ENCODE peak calls at places on chromosomes 5 and 9, in six cellular contexts. C is A549, L is K562, J is stomach, Y is GM12878, G is transverse colon. B is an unnamed sample.

GRCh38 chr5:175378444-175379028 is 65.4 kb downstream of the DRD1 start:
- DNase-seq in C (peak), L (no peak), J (no peak), Y (no peak), G (no peak), B (no peak)

GRCh38 chr5:100904259-100904822 is 1.3 kb upstream of the ST8SIA4 start:
- DNase-seq in C (no peak), L (no peak), J (peak), Y (no peak), G (peak), B (no peak)

GRCh38 chr5:64939772-64940510 is 171.2 kb downstream of the CWC27 start:
- DNase-seq in C (no peak), L (no peak), J (peak), Y (no peak), G (peak), B (no peak)

GRCh38 chr9:135662758-135663450 is at the start of gene LCN9:
- DNase-seq in C (no peak), L (no peak), J (no peak), Y (no peak), G (no peak), B (no peak)

GRCh38 chr5:55062039-55062779 is 38.2 kb downstream of the GZMK start:
- DNase-seq in C (no peak), L (no peak), J (no peak), Y (no peak), G (peak), B (no peak)

GRCh38 chr9:101375546-101375945 is 9.3 kb downstream of the BAAT start:
- DNase-seq in C (no peak), L (no peak), J (no peak), Y (no peak), G (no peak), B (no peak)

GRCh38 chr5:169146158-169146557 is 154.8 kb downstream of the SLIT3 start:
- DNase-seq in C (no peak), L (no peak), J (no peak), Y (no peak), G (no peak), B (no peak)

GRCh38 chr5:173772407-173773059 is 115.6 kb upstream of the CPEB4 start:
- DNase-seq in C (no peak), L (no peak), J (no peak), Y (no peak), G (no peak), B (no peak)

GRCh38 chr9:130815242-130815808 is 19.7 kb upstream of the ABL1 start:
- DNase-seq in C (no peak), L (peak), J (no peak), Y (no peak), G (no peak), B (no peak)

GRCh38 chr9:122143296-122143695 is 16.3 kb downstream of the NDUFA8 start:
- DNase-seq in C (no peak), L (no peak), J (no peak), Y (no peak), G (no peak), B (no peak)

GRCh38 chr5:155017610-155018009 is 4.1 kb downstream of the KIF4B start:
- DNase-seq in C (no peak), L (no peak), J (no peak), Y (no peak), G (no peak), B (no peak)

GRCh38 chr9:25857167-25857566 is 178.9 kb upstream of the TUSC1 start:
- DNase-seq in C (no peak), L (no peak), J (no peak), Y (no peak), G (no peak), B (no peak)

GRCh38 chr9:33041459-33042188 is 16.6 kb downstream of the DNAJA1 start:
- DNase-seq in C (no peak), L (no peak), J (no peak), Y (no peak), G (no peak), B (no peak)

GRCh38 chr9:82920154-82920553 is 142.8 kb downstream of the RASEF start:
- DNase-seq in C (no peak), L (no peak), J (no peak), Y (no peak), G (no peak), B (no peak)

GRCh38 chr5:28748446-28748845 is 1710.1 kb upstream of the CDH9 start:
- DNase-seq in C (no peak), L (no peak), J (no peak), Y (no peak), G (no peak), B (no peak)

GRCh38 chr9:96719538-96720315 is 58.2 kb downstream of the ZNF510 start:
- DNase-seq in C (no peak), L (no peak), J (peak), Y (no peak), G (peak), B (no peak)

GRCh38 chr5:45274241-45274640 is 421.9 kb downstream of the HCN1 start:
- DNase-seq in C (no peak), L (no peak), J (no peak), Y (no peak), G (no peak), B (no peak)

GRCh38 chr9:97596906-97597305 is 36.3 kb downstream of the TSTD2 start:
- DNase-seq in C (no peak), L (no peak), J (no peak), Y (no peak), G (no peak), B (no peak)

GRCh38 chr5:2603176-2603575 is 148.3 kb downstream of the IRX2 start:
- DNase-seq in C (no peak), L (no peak), J (no peak), Y (no peak), G (no peak), B (peak)

GRCh38 chr5:2594701-2595100 is 156.8 kb downstream of the IRX2 start:
- DNase-seq in C (no peak), L (no peak), J (no peak), Y (no peak), G (no peak), B (peak)

GRCh38 chr5:2602451-2603045 is 148.9 kb downstream of the IRX2 start:
- DNase-seq in C (no peak), L (no peak), J (no peak), Y (no peak), G (no peak), B (peak)

GRCh38 chr5:2598503-2598902 is 153.0 kb downstream of the IRX2 start:
- DNase-seq in C (no peak), L (no peak), J (no peak), Y (no peak), G (no peak), B (peak)
- TF ChIP-seq CTCF in C (no peak), L (no peak), J (no peak), Y (no peak), G (no peak), B (no peak)

GRCh38 chr5:142981886-142982820 is 212.0 kb downstream of the ARHGAP26 start:
- DNase-seq in C (no peak), L (no peak), J (peak), Y (no peak), G (peak), B (no peak)

GRCh38 chr5:142984016-142984415 is 213.8 kb downstream of the ARHGAP26 start:
- DNase-seq in C (no peak), L (no peak), J (no peak), Y (no peak), G (no peak), B (no peak)

GRCh38 chr5:142979636-142980035 is 209.5 kb downstream of the ARHGAP26 start:
- DNase-seq in C (no peak), L (no peak), J (no peak), Y (no peak), G (peak), B (no peak)

GRCh38 chr5:142982821-142983200 is 212.6 kb downstream of the ARHGAP26 start:
- DNase-seq in C (no peak), L (no peak), J (no peak), Y (no peak), G (no peak), B (no peak)

DNA sequence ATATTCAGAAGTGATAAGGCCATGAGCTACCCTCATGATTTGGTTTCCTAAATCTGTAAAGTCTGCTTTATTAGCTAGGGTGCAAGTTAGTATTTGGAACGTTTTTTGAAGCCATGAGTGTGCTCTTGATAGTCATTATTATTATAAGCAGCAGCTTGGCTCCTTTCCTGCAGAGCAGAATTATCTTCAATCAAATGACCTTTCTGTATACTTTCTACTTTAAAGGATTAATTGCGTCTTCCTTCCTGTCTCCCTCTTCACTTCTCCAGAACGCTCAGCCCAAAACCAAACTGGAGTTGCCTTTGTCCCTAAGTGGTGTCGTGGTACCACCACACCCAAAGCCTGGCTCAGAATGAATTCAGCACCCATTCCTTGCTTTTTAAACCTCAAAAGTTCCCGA is 211.3 kb downstream of the ARHGAP26 start:
- DNase-seq in C (no peak), L (no peak), J (no peak), Y (no peak), G (no peak), B (no peak)
- TF ChIP-seq EP300 in C (no peak), L (no peak), J (no peak), Y (no peak), G (no peak), B (no peak)

GRCh38 chr5:94024101-94024500 is 282.7 kb upstream of the POU5F2 start:
- DNase-seq in C (no peak), L (no peak), J (no peak), Y (no peak), G (no peak), B (no peak)

GRCh38 chr5:94024625-94025024 is 283.2 kb upstream of the POU5F2 start:
- DNase-seq in C (no peak), L (no peak), J (no peak), Y (no peak), G (no peak), B (no peak)

GRCh38 chr5:94027145-94027544 is 285.7 kb upstream of the POU5F2 start:
- DNase-seq in C (no peak), L (no peak), J (no peak), Y (no peak), G (no peak), B (no peak)

GRCh38 chr5:94028001-94028400 is 286.6 kb upstream of the POU5F2 start:
- DNase-seq in C (no peak), L (no peak), J (no peak), Y (no peak), G (no peak), B (no peak)

GRCh38 chr5:94025788-94026473 is 284.5 kb upstream of the POU5F2 start:
- DNase-seq in C (no peak), L (no peak), J (no peak), Y (no peak), G (no peak), B (no peak)
- TF ChIP-seq CTCF in C (peak), L (no peak), J (no peak), Y (no peak), G (no peak), B (no peak)

DNA sequence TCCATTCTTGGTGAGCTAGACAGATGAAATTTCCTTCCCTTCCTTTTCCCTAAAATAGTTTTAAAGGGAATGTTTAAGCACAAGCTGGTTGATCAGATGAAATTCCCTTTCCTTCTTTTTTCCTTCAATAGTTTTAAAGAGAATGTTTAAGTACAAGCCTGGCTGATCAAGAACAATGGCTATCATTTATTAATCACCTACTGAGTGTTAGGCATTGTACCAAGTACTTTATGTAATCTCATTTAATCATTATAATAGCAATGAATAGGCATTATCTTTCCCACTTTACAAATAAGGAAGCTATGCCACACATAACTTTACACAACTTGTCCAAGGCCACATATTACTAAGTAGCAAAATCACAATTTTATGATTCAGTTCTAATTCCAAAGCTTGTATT is 152.0 kb upstream of the ACOT12 start:
- DNase-seq in C (no peak), L (no peak), J (no peak), Y (no peak), G (no peak), B (no peak)
- TF ChIP-seq EP300 in C (no peak), L (no peak), J (no peak), Y (no peak), G (no peak), B (no peak)

GRCh38 chr9:85716031-85716877 is 25.5 kb downstream of the AGTPBP1 start:
- DNase-seq in C (no peak), L (peak), J (no peak), Y (peak), G (no peak), B (no peak)
- TF ChIP-seq CTCF in C (peak), L (peak), J (no peak), Y (peak), G (no peak), B (no peak)

DNA sequence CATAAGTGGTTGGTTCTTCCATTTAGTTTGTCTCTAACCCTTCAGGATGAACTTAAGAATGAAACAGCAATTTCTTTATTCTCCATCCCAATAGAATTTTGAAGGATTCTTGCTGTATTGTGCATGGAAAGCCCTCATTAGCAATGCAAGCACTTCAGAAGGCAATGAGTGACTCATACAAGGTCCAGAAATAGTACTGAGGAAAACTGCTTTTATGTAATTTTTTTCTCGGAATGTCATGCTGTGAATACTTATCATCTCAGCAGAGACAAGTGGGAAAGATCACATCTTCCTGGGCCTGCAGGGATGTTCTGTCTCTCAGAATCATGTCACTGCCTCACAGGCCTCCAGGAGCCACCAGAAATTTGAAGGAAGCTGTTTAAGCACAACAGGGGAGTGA is 91.2 kb upstream of the CD180 start:
- DNase-seq in C (no peak), L (no peak), J (no peak), Y (no peak), G (no peak), B (no peak)
- TF ChIP-seq EP300 in C (no peak), L (no peak), J (no peak), Y (no peak), G (no peak), B (no peak)

DNA sequence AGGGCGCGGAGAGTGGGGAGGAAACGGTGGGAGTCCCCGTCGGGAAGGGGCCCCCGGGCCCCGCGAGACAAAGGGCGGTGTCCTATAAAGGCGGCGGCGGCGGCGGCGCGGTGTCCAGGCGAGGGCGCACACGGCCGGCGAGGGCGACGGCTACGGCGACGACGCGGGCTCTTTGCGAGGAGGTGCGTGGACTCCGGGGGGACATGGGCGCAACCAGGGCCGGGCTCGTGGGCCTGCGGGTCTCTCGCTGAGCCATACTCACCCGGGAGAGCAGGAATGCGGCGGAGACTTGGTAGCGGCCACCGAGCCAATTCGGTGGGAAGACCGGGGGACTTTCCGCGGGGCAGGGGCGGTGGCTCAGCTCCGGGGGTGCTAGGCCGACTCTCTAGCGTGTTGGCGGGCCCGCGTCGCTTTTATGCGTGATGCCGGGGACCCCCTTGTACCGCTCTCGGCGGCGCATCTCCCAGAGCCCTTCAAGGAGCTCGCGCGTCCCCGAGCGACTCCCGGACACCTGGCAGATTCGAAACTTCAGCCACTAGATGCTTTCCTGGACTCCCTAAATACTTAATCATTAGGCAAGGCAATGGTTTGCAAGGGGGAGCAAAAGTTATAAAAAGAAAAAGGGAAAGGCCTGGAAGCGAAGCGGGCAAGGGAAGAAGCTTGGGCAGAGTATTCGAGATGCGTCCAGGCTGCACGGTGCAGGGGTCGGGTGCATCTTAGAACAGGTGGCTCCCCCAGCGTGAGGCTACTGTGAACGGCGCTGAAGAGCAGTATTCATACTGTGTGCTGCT is 5.9 kb upstream of the TAL2 start:
- DNase-seq in C (peak), L (peak), J (peak), Y (no peak), G (peak), B (no peak)
- TF ChIP-seq CTCF in C (peak), L (no peak), J (no peak), Y (no peak), G (no peak), B (peak)

DNA sequence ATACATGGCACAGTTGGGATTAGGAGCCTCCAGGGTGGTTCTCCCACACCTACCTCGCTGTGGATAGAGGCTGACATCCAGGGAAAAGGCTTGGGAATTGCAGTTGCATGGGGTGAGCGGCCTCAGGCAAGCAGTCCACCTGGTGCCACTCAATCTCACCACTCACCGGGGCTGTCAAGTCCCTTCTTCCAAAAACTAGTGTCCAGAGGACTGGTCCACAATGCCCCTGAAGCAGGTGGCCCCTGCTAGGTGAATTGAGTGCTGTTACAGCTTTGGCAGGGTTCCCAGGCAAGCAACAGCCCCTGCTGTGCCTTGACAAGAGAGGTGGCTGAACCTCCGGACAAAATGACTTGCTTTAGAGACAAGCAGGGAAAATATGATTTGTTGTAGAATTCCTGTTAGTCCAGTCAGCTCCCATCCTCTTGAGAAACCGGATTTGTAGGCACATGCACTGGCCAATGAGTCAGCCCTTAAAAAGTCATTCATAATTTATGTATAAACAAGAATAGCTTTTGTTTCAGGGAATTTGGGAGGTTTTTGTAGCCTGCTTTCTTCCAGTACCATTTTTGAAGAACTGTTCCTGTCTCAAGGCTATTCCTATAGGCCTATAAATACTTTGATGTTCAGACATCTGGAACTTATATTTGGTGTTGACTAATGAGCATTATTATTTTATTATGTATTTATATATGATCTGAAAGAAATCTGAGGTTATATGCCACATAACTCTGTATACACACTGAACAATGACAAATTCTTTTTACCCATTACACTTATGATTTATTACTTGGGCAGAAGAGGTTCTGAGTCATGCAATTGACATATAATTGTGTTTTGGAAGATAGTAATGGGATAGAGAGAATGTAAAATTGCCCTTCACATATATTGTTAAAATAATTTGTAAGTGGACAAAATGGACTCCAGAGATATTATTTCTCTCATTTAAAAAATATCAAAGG is 411.1 kb downstream of the ACTL7B start:
- DNase-seq in C (no peak), L (no peak), J (no peak), Y (no peak), G (no peak), B (no peak)
- TF ChIP-seq EP300 in C (no peak), L (no peak), J (no peak), Y (no peak), G (no peak), B (no peak)

DNA sequence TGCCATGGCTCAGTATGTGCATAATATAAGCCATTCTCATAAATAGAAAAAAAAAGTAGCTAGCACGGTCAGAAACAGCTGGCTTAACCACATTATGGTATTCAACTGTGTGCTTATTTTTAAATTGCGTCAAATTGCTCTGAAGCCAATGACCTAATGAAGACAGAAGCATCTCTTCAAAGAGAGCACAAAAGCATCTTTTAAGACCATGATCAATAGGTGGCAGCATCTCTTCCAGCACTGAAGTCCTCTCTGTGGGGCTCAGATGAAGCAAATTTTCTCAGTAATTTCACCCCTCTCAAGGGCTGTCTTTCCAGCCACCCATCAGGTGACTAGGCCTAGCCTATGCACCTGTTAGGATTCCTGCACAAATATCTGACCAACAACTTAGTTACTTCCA is 251.4 kb downstream of the GLIS3 start:
- DNase-seq in C (peak), L (no peak), J (no peak), Y (no peak), G (no peak), B (no peak)
- TF ChIP-seq CTCF in C (peak), L (no peak), J (no peak), Y (no peak), G (peak), B (peak)